ENCODE peak calls at places on chromosome 10, in six cellular contexts. R is foreskin fibroblast; N is left ventricle myocardium inferior; V is WTC11; S is CD4-positive, alpha-beta T cell; C is HFFc6. O is an unnamed sample.

GRCh38 chr10:84668186-84668763 is 339.9 kb downstream of the CCSER2 start:
- DNase-seq in V (no peak), N (no peak), C (no peak), R (no peak), S (no peak), O (no peak)

GRCh38 chr10:30550967-30551815 is 78.4 kb downstream of the LYZL2 start:
- DNase-seq in C (no peak), S (no peak), N (no peak), V (no peak), R (no peak), O (no peak)

GRCh38 chr10:97932932-97933530 is 83.4 kb downstream of the GOLGA7B start:
- DNase-seq in C (no peak), V (no peak), N (no peak), R (no peak), S (no peak), O (no peak)

GRCh38 chr10:87608756-87609155 is 50.9 kb upstream of the PAPSS2 start:
- DNase-seq in V (no peak), R (peak), C (no peak), N (no peak), S (no peak), O (no peak)

GRCh38 chr10:103140469-103140868 is 52.6 kb downstream of the NT5C2 start:
- DNase-seq in C (no peak), N (no peak), S (no peak), R (no peak), V (no peak), O (no peak)

GRCh38 chr10:124143721-124144120 is 50.3 kb upstream of the CHST15 start:
- DNase-seq in C (no peak), R (no peak), N (no peak), S (no peak), V (no peak), O (no peak)

GRCh38 chr10:49661291-49661856 is 18.1 kb upstream of the C10orf53 start:
- DNase-seq in V (no peak), N (no peak), C (no peak), R (no peak), S (no peak), O (no peak)

GRCh38 chr10:132616995-132617780 is 79.6 kb downstream of the INPP5A start:
- DNase-seq in V (no peak), C (no peak), N (no peak), R (no peak), S (no peak), O (no peak)

GRCh38 chr10:24891823-24892222 is 60.6 kb downstream of the PRTFDC1 start:
- DNase-seq in N (no peak), R (peak), V (no peak), C (peak), S (no peak), O (no peak)

GRCh38 chr10:23173549-23174074 is 18.5 kb upstream of the PTF1A start:
- DNase-seq in C (no peak), S (no peak), V (peak), N (no peak), R (no peak), O (no peak)

GRCh38 chr10:34188221-34188620 is 626.9 kb downstream of the PARD3 start:
- DNase-seq in R (no peak), C (no peak), S (no peak), N (no peak), V (no peak), O (no peak)

GRCh38 chr10:4725917-4726606 is 99.9 kb upstream of the AKR1E2 start:
- DNase-seq in V (no peak), N (no peak), R (peak), C (peak), S (no peak), O (peak)

GRCh38 chr10:3740157-3740871 is 44.7 kb downstream of the KLF6 start:
- DNase-seq in N (no peak), R (no peak), V (no peak), S (no peak), C (peak), O (peak)

GRCh38 chr10:80684217-80684616 is 146.5 kb downstream of the SH2D4B start:
- DNase-seq in N (no peak), R (no peak), S (no peak), C (peak), V (no peak), O (no peak)

GRCh38 chr10:44723654-44724053 is 187.5 kb upstream of the TMEM72 start:
- DNase-seq in V (no peak), S (no peak), R (peak), C (peak), N (peak), O (peak)

GRCh38 chr10:133158756-133159610 is 1.0 kb upstream of the KNDC1 start:
- DNase-seq in S (no peak), C (no peak), N (no peak), V (peak), R (no peak), O (no peak)

GRCh38 chr10:33265621-33266020 is 68.8 kb downstream of the NRP1 start:
- DNase-seq in V (no peak), S (no peak), C (no peak), R (no peak), N (no peak), O (no peak)

GRCh38 chr10:14487511-14487909 is 156.8 kb upstream of the FRMD4A start:
- DNase-seq in C (no peak), S (no peak), V (no peak), R (no peak), N (no peak), O (no peak)

GRCh38 chr10:113273151-113273876 is 279.5 kb upstream of the HABP2 start:
- DNase-seq in N (peak), V (peak), S (no peak), R (no peak), C (no peak), O (no peak)

GRCh38 chr10:71010730-71011129 is 122.4 kb upstream of the PCBD1 start:
- DNase-seq in S (no peak), R (no peak), V (no peak), C (no peak), N (no peak), O (no peak)

GRCh38 chr10:45599646-45600045 is 72.9 kb downstream of the ZFAND4 start:
- DNase-seq in V (no peak), R (no peak), C (no peak), N (no peak), S (no peak), O (no peak)

GRCh38 chr10:71748671-71749191 is 24.6 kb downstream of the VSIR start:
- DNase-seq in R (no peak), S (peak), C (no peak), V (no peak), N (peak), O (no peak)

GRCh38 chr10:14889318-14889717 is 10.7 kb downstream of the SUV39H2 start:
- DNase-seq in R (peak), N (no peak), S (no peak), C (no peak), V (no peak), O (no peak)

GRCh38 chr10:133132711-133133291 is 27.2 kb upstream of the KNDC1 start:
- DNase-seq in S (no peak), V (no peak), N (no peak), C (no peak), R (no peak), O (no peak)

GRCh38 chr10:28307267-28307666 is 4.4 kb upstream of the MPP7 start:
- DNase-seq in V (no peak), N (no peak), R (no peak), S (no peak), C (no peak), O (no peak)

GRCh38 chr10:31749293-31749692 is 179.3 kb downstream of the ARHGAP12 start:
- DNase-seq in C (no peak), R (no peak), N (no peak), V (no peak), S (no peak), O (no peak)

GRCh38 chr10:98555011-98555619 is 108.4 kb upstream of the HPS1 start:
- DNase-seq in S (no peak), V (no peak), N (no peak), R (no peak), C (peak), O (no peak)

GRCh38 chr10:88865281-88865876 is 13.7 kb upstream of the ANKRD22 start:
- DNase-seq in V (no peak), N (no peak), S (no peak), C (peak), R (no peak), O (no peak)

GRCh38 chr10:77223532-77224460 is 413.8 kb downstream of the KCNMA1 start:
- DNase-seq in V (no peak), R (no peak), S (no peak), N (no peak), C (no peak), O (no peak)

GRCh38 chr10:3472705-3473078 is 300.1 kb upstream of the PITRM1 start:
- DNase-seq in N (no peak), C (peak), S (no peak), R (no peak), V (no peak), O (no peak)

GRCh38 chr10:71217266-71218045 is 5.1 kb downstream of the UNC5B start:
- DNase-seq in N (no peak), S (no peak), C (no peak), R (no peak), V (peak), O (no peak)

GRCh38 chr10:7788640-7789335 is 811 bp downstream of the ATP5F1C start:
- DNase-seq in N (no peak), R (no peak), V (no peak), C (no peak), S (peak), O (no peak)

GRCh38 chr10:78660446-78661106 is 408.2 kb upstream of the ZMIZ1 start:
- DNase-seq in S (no peak), C (no peak), R (no peak), V (no peak), N (no peak), O (no peak)

GRCh38 chr10:78664929-78665525 is 403.7 kb upstream of the ZMIZ1 start:
- DNase-seq in V (no peak), C (peak), R (peak), N (no peak), S (no peak), O (no peak)
- TF ChIP-seq CTCF in V (peak), C (peak), R (peak), N (peak), S (no peak), O (peak)

DNA sequence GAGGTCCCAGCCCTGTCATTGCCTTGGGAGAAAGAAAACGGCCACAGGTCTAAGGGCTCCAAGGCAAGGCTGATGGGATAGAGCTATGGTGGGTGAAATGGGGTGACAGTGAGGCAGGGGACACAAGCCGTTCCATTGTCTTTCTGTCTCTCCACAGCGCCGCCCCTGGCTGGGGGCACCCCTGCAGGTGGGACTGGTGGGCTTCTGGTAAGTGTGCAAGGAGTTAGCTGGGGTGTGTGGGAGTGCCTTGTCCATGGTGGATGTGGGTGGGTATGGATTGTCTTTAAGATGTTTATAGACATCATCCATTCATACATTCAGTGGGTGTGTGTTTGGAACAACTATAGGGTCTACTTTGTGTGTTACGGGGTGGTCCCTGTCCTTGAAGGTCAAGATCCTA is 7.5 kb downstream of the SFXN3 start:
- DNase-seq in S (no peak), V (peak), R (no peak), N (no peak), C (no peak), O (no peak)
- TF ChIP-seq CTCF in S (no peak), V (peak), R (no peak), N (no peak), C (no peak), O (no peak)

GRCh38 chr10:61978965-61979364 is 77.5 kb downstream of the ARID5B start:
- DNase-seq in S (no peak), C (no peak), V (peak), N (no peak), R (no peak), O (no peak)
- TF ChIP-seq CTCF in S (no peak), C (no peak), V (no peak), N (peak), R (no peak), O (no peak)

GRCh38 chr10:101444058-101444457 is 90.1 kb downstream of the BTRC start:
- DNase-seq in S (no peak), C (peak), R (no peak), V (no peak), N (no peak), O (no peak)
- TF ChIP-seq CTCF in S (peak), C (peak), R (no peak), V (no peak), N (peak), O (peak)

GRCh38 chr10:64859911-64860310 is 1338.7 kb downstream of the REEP3 start:
- DNase-seq in N (no peak), S (no peak), V (no peak), R (no peak), C (no peak), O (no peak)
- TF ChIP-seq CTCF in N (no peak), S (no peak), V (no peak), R (no peak), C (no peak), O (no peak)

DNA sequence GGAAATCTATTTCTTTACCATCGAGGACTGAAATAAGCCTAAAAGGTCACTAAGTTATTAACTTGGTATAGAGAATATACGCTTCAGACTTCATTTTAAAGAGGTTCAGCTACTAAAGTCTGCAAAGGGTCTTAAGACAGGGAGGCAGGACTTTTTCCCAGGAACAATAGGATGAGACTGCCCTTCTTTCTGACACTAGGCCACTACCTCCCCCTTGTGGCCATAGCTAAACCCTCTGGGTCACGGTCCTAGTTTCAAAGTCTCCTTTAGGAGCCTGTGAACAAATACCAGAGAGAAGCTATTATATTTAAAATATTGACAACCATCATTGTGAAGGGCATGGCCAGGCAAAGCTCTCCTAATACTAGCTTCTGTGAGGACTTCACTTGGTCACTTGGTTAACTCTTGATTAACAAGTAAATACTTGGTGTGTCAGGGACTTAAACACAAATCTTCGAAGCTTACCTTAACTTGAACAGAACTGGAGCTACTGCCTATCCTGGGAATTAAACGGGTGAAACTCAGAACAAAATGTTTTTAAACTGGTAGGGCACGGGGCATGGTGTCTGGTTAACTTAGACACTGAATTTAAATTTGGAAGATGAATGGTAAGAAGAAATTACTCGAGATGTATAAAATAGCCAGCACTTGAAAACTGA is 75.6 kb downstream of the CCDC6 start:
- DNase-seq in V (peak), C (peak), R (peak), N (peak), S (no peak), O (no peak)
- TF ChIP-seq CTCF in V (peak), C (peak), R (peak), N (peak), S (peak), O (peak)

GRCh38 chr10:18417950-18418527 is 233.3 kb downstream of the NSUN6 start:
- DNase-seq in R (no peak), S (no peak), N (no peak), C (no peak), V (no peak), O (no peak)
- TF ChIP-seq CTCF in R (no peak), S (no peak), N (no peak), C (no peak), V (no peak), O (no peak)

DNA sequence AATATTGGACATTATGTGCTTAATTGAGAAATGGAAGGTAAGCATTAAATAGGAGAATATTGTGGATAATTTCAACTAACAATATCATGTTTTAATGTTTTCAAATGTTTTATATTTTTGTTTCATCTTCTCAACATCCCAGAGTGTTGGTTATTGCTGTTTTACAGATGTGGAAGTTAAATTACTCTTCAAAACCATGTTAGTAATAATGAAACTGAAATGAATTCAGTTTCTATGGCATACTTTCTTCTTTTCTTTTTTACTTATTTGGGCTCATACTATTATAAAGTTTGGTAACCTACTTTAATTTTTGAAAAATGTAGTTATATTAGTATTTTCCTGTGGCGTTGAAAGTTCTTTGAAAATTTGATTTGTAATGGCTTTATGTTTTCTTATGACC is 4.2 kb downstream of the GLRX3 start:
- DNase-seq in S (no peak), N (no peak), R (no peak), V (no peak), C (no peak), O (no peak)
- TF ChIP-seq CTCF in S (no peak), N (no peak), R (no peak), V (no peak), C (no peak), O (no peak)